ENCODE peak calls at places on chromosomes 16 and 17, in eight cellular contexts. Y is PC-3, R is HCT116, B is OCI-LY7, Z is neural progenitor cell, S is hepatocyte, T is GM23248, K is MM.1S. G is an unnamed sample.

GRCh38 chr16:49608801-49609200 is 235.2 kb downstream of the C16orf78 start:
- DNase-seq in B (peak), S (peak), K (no peak), Y (no peak), Z (peak), T (peak), R (peak), G (peak)

GRCh38 chr17:56676807-56677206 is 83.3 kb downstream of the NOG start:
- DNase-seq in R (no peak), S (no peak), Z (no peak), K (no peak), B (no peak), Y (peak), T (peak), G (no peak)

GRCh38 chr17:70230883-70231282 is 61.6 kb downstream of the KCNJ2 start:
- DNase-seq in Y (no peak), S (no peak), B (no peak), R (no peak), K (no peak), T (peak), Z (no peak), G (no peak)

GRCh38 chr16:14309001-14309886 is 238.1 kb downstream of the MRTFB start:
- DNase-seq in Z (peak), Y (peak), B (peak), S (peak), T (peak), R (no peak), K (no peak), G (peak)

GRCh38 chr17:28720247-28720996 is 637 bp downstream of the RPL23A start:
- DNase-seq in R (no peak), K (peak), B (peak), S (no peak), Z (no peak), T (peak), Y (no peak), G (no peak)

GRCh38 chr16:83994703-83995102 is 26.7 kb downstream of the NECAB2 start:
- DNase-seq in B (no peak), K (no peak), S (no peak), R (no peak), Y (no peak), Z (peak), T (peak), G (no peak)

GRCh38 chr16:78675312-78675711 is 575.9 kb downstream of the WWOX start:
- DNase-seq in Y (peak), K (no peak), T (peak), Z (no peak), R (no peak), B (no peak), S (peak), G (no peak)

GRCh38 chr17:59730268-59730834 is 22.9 kb downstream of the VMP1 start:
- DNase-seq in S (no peak), Y (no peak), Z (no peak), T (no peak), K (no peak), B (no peak), R (no peak), G (no peak)

GRCh38 chr17:81309140-81309858 is 14.2 kb upstream of the SLC38A10 start:
- DNase-seq in Z (peak), S (peak), R (peak), Y (peak), K (peak), T (peak), B (no peak), G (peak)

GRCh38 chr17:75064867-75065561 is 18.0 kb downstream of the KCTD2 start:
- DNase-seq in K (no peak), R (no peak), B (no peak), S (no peak), Y (no peak), Z (peak), T (no peak), G (peak)

GRCh38 chr17:41678907-41679739 is 9.6 kb upstream of the EIF1 start:
- DNase-seq in R (no peak), T (peak), Z (no peak), B (peak), Y (peak), S (no peak), K (peak), G (no peak)

GRCh38 chr16:20811889-20812439 is 5.6 kb downstream of the REXO5 start:
- DNase-seq in T (no peak), Z (no peak), B (no peak), R (no peak), K (no peak), S (no peak), Y (no peak), G (no peak)

GRCh38 chr17:40563371-40564052 is 1.8 kb downstream of the CCR7 start:
- DNase-seq in S (no peak), R (no peak), Z (no peak), K (no peak), Y (no peak), T (no peak), B (no peak), G (no peak)

GRCh38 chr16:30731411-30731810 is 16.8 kb upstream of the PHKG2 start:
- DNase-seq in Y (no peak), R (no peak), T (no peak), B (no peak), K (no peak), S (no peak), Z (no peak), G (no peak)

GRCh38 chr17:68910256-68910705 is 44.9 kb downstream of the ABCA8 start:
- DNase-seq in T (peak), S (no peak), B (no peak), K (no peak), Y (no peak), Z (peak), R (no peak), G (peak)

GRCh38 chr17:73099504-73099903 is 7.0 kb upstream of the SLC39A11 start:
- DNase-seq in T (no peak), R (no peak), Y (no peak), K (no peak), B (no peak), Z (no peak), S (no peak), G (no peak)

GRCh38 chr16:19884611-19885455 is at the start of gene GPRC5B:
- DNase-seq in Y (peak), T (peak), B (peak), R (no peak), K (peak), Z (peak), S (peak), G (peak)

GRCh38 chr17:74832421-74832820 is 27.3 kb downstream of the GRIN2C start:
- DNase-seq in B (peak), Z (no peak), T (no peak), S (no peak), R (no peak), K (no peak), Y (no peak), G (no peak)

GRCh38 chr16:964696-965395 is 5.9 kb downstream of the LMF1 start:
- DNase-seq in T (no peak), Z (no peak), S (no peak), R (no peak), B (no peak), K (no peak), Y (peak), G (no peak)

GRCh38 chr17:66268247-66268927 is 34.0 kb upstream of the PRKCA start:
- DNase-seq in K (no peak), Y (peak), Z (no peak), T (peak), B (no peak), R (no peak), S (no peak), G (no peak)

GRCh38 chr17:69820881-69821473 is 254.0 kb upstream of the KCNJ16 start:
- DNase-seq in S (no peak), Y (no peak), K (no peak), T (no peak), Z (no peak), R (no peak), B (no peak), G (no peak)

GRCh38 chr17:31517524-31517923 is 126.0 kb downstream of the RAB11FIP4 start:
- DNase-seq in S (no peak), R (no peak), T (no peak), Z (peak), B (no peak), Y (peak), K (no peak), G (peak)

GRCh38 chr17:40502716-40503115 is 1.3 kb upstream of the TNS4 start:
- DNase-seq in R (no peak), T (no peak), K (no peak), S (no peak), Y (no peak), Z (no peak), B (no peak), G (no peak)

GRCh38 chr17:17557796-17558195 is 33.7 kb downstream of the PEMT start:
- DNase-seq in Y (no peak), B (no peak), K (no peak), T (no peak), S (no peak), Z (no peak), R (no peak), G (no peak)

GRCh38 chr17:2056221-2057129 is 1.6 kb downstream of the HIC1 start:
- DNase-seq in Z (peak), R (no peak), B (no peak), Y (no peak), T (peak), S (peak), K (no peak), G (peak)

GRCh38 chr16:4193920-4194319 is 48.0 kb downstream of the SRL start:
- DNase-seq in Z (no peak), K (no peak), Y (no peak), B (no peak), T (no peak), S (no peak), R (no peak), G (no peak)

GRCh38 chr16:67447508-67448076 is 16.7 kb downstream of the HSD11B2 start:
- DNase-seq in S (no peak), T (peak), Y (peak), Z (no peak), B (peak), K (peak), R (peak), G (peak)

GRCh38 chr16:68244903-68245853 is at the start of gene PLA2G15:
- DNase-seq in R (peak), Z (peak), B (peak), K (peak), T (peak), Y (peak), S (peak), G (peak)

GRCh38 chr16:30728904-30729672 is 19.1 kb upstream of the PHKG2 start:
- DNase-seq in R (no peak), T (no peak), Z (no peak), S (no peak), Y (no peak), K (no peak), B (no peak), G (peak)

GRCh38 chr16:3020247-3020603 is at the start of gene TNFRSF12A:
- DNase-seq in T (peak), S (peak), K (peak), Y (peak), R (peak), Z (peak), B (peak), G (peak)

GRCh38 chr17:79956853-79957252 is 78.8 kb downstream of the TBC1D16 start:
- DNase-seq in T (no peak), K (no peak), Y (no peak), B (no peak), R (no peak), S (no peak), Z (no peak), G (no peak)

GRCh38 chr17:79953335-79953734 is 82.3 kb downstream of the TBC1D16 start:
- DNase-seq in Z (no peak), B (no peak), K (no peak), Y (no peak), T (no peak), S (no peak), R (no peak), G (no peak)

GRCh38 chr17:79954281-79955166 is 81.1 kb downstream of the TBC1D16 start:
- DNase-seq in Y (no peak), K (no peak), R (no peak), T (no peak), S (no peak), B (no peak), Z (no peak), G (no peak)

GRCh38 chr17:79955961-79956735 is 79.5 kb downstream of the TBC1D16 start:
- DNase-seq in K (no peak), S (no peak), T (no peak), Z (no peak), B (no peak), Y (no peak), R (no peak), G (no peak)

DNA sequence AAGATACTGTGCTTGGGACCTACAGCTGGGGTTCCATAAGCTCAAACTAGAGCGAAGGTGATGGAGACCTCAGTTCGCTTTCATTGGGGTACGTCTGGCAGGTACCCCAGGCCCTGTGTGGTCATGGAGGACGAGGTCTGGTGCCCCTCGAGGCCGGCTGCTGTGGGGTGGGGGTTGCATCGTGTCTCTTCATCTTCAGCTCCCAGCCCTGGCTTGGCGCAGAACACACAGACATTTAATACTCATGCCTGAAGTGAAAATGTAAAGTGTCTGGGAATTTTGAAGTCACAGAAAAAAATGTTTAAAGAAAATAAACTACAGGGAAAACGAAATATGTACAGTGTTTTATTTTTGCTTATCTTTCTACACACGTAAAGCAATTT is 80.5 kb downstream of the TBC1D16 start:
- DNase-seq in B (no peak), Y (no peak), Z (no peak), R (no peak), T (no peak), K (no peak), S (no peak), G (no peak)
- TF ChIP-seq EZH2phosphoT487 in B (no peak), Y (no peak), Z (no peak), R (no peak), T (no peak), K (no peak), S (no peak), G (no peak)

GRCh38 chr16:86517652-86518258 is 7.4 kb downstream of the FOXF1 start:
- DNase-seq in R (peak), Y (peak), Z (peak), B (peak), K (peak), S (peak), T (peak), G (peak)
- TF ChIP-seq EZH2phosphoT487 in R (no peak), Y (no peak), Z (no peak), B (no peak), K (no peak), S (no peak), T (no peak), G (no peak)

GRCh38 chr17:44795421-44795820 is 34.7 kb downstream of the GJC1 start:
- DNase-seq in K (no peak), Z (no peak), R (no peak), B (no peak), Y (no peak), S (no peak), T (no peak), G (no peak)

GRCh38 chr17:44795928-44796327 is 34.2 kb downstream of the GJC1 start:
- DNase-seq in S (no peak), B (no peak), T (no peak), K (no peak), Y (no peak), R (no peak), Z (no peak), G (no peak)

GRCh38 chr17:44797809-44798208 is 32.3 kb downstream of the GJC1 start:
- DNase-seq in R (no peak), T (no peak), Y (no peak), K (no peak), Z (no peak), S (no peak), B (no peak), G (no peak)

GRCh38 chr17:44798352-44798751 is 31.7 kb downstream of the GJC1 start:
- DNase-seq in T (no peak), Z (no peak), S (no peak), R (no peak), B (no peak), Y (no peak), K (no peak), G (no peak)

GRCh38 chr17:44796731-44797130 is 33.4 kb downstream of the GJC1 start:
- DNase-seq in T (no peak), Y (no peak), B (no peak), S (no peak), Z (no peak), R (no peak), K (no peak), G (no peak)
- TF ChIP-seq EZH2phosphoT487 in T (no peak), Y (no peak), B (no peak), S (no peak), Z (no peak), R (no peak), K (no peak), G (no peak)

GRCh38 chr17:10976401-10976800 is 138.5 kb upstream of the PIRT start:
- DNase-seq in R (no peak), Z (no peak), Y (no peak), K (no peak), B (no peak), S (no peak), T (no peak), G (no peak)
- TF ChIP-seq EZH2phosphoT487 in R (no peak), Z (no peak), Y (no peak), K (no peak), B (no peak), S (no peak), T (no peak), G (no peak)

GRCh38 chr17:77383613-77384608 is 243.1 kb downstream of the SEC14L1 start:
- DNase-seq in B (no peak), Y (no peak), T (peak), Z (no peak), S (no peak), K (no peak), R (no peak), G (no peak)
- TF ChIP-seq EZH2phosphoT487 in B (no peak), Y (no peak), T (no peak), Z (no peak), S (no peak), K (no peak), R (no peak), G (no peak)